ENCODE peak calls at places on chromosomes 6 and 20, in nine cellular contexts. One of them, this sample, is unnamed.
A peak's percentile ranks its signal among the peaks of the same experiment; 100 is the strongest.

GRCh38 chr20:10573273-10573950 is 100.4 kb downstream of the JAG1 start:
- DNase-seq in lower leg skin: no peak
- DNase-seq in uterus: no peak
- DNase-seq in epithelial cell of esophagus: peak; percentile 65
- DNase-seq in HFF-Myc: no peak
- DNase-seq in mucosa of descending colon: no peak
- DNase-seq in left lung: no peak
- DNase-seq in brain microvascular endothelial cell: no peak
- DNase-seq in Panc1: no peak
- DNase-seq in this sample: no peak

GRCh38 chr20:58692579-58693225 is at the start of gene NPEPL1:
- DNase-seq in lower leg skin: peak; percentile 87
- DNase-seq in uterus: peak; percentile 49
- DNase-seq in epithelial cell of esophagus: peak; percentile 69
- DNase-seq in HFF-Myc: no peak
- DNase-seq in mucosa of descending colon: peak; percentile 87
- DNase-seq in left lung: peak; percentile 68
- DNase-seq in brain microvascular endothelial cell: no peak
- DNase-seq in Panc1: no peak
- DNase-seq in this sample: peak; percentile 67

GRCh38 chr20:54179946-54180345 is 6.2 kb upstream of the CYP24A1 start:
- DNase-seq in lower leg skin: no peak
- DNase-seq in uterus: no peak
- DNase-seq in epithelial cell of esophagus: peak; percentile 93
- DNase-seq in HFF-Myc: no peak
- DNase-seq in mucosa of descending colon: no peak
- DNase-seq in left lung: no peak
- DNase-seq in brain microvascular endothelial cell: no peak
- DNase-seq in Panc1: no peak
- DNase-seq in this sample: no peak

GRCh38 chr6:131844243-131844841 is 36.5 kb downstream of the ENPP1 start:
- DNase-seq in lower leg skin: no peak
- DNase-seq in uterus: no peak
- DNase-seq in epithelial cell of esophagus: peak; percentile 63
- DNase-seq in HFF-Myc: no peak
- DNase-seq in mucosa of descending colon: no peak
- DNase-seq in left lung: no peak
- DNase-seq in brain microvascular endothelial cell: no peak
- DNase-seq in Panc1: peak; percentile 39
- DNase-seq in this sample: no peak

GRCh38 chr6:109894181-109894580 is 83.9 kb upstream of the GPR6 start:
- DNase-seq in lower leg skin: no peak
- DNase-seq in uterus: no peak
- DNase-seq in epithelial cell of esophagus: no peak
- DNase-seq in HFF-Myc: no peak
- DNase-seq in mucosa of descending colon: no peak
- DNase-seq in left lung: no peak
- DNase-seq in brain microvascular endothelial cell: no peak
- DNase-seq in Panc1: no peak
- DNase-seq in this sample: no peak

GRCh38 chr20:50415516-50416268 is 94.5 kb upstream of the PTPN1 start:
- DNase-seq in lower leg skin: peak; percentile 100
- DNase-seq in uterus: peak; percentile 99
- DNase-seq in epithelial cell of esophagus: peak; percentile 38
- DNase-seq in HFF-Myc: no peak
- DNase-seq in mucosa of descending colon: peak; percentile 98
- DNase-seq in left lung: peak; percentile 95
- DNase-seq in brain microvascular endothelial cell: peak; percentile 83
- DNase-seq in Panc1: no peak
- DNase-seq in this sample: peak; percentile 99

GRCh38 chr6:134657751-134658522 is 292.0 kb downstream of the ALDH8A1 start:
- DNase-seq in lower leg skin: no peak
- DNase-seq in uterus: no peak
- DNase-seq in epithelial cell of esophagus: peak; percentile 55
- DNase-seq in HFF-Myc: no peak
- DNase-seq in mucosa of descending colon: no peak
- DNase-seq in left lung: no peak
- DNase-seq in brain microvascular endothelial cell: no peak
- DNase-seq in Panc1: no peak
- DNase-seq in this sample: peak; percentile 27

GRCh38 chr6:91081452-91082067 is 494.7 kb upstream of the MAP3K7 start:
- DNase-seq in lower leg skin: no peak
- DNase-seq in uterus: no peak
- DNase-seq in epithelial cell of esophagus: peak; percentile 61
- DNase-seq in HFF-Myc: peak; percentile 16
- DNase-seq in mucosa of descending colon: no peak
- DNase-seq in left lung: no peak
- DNase-seq in brain microvascular endothelial cell: peak; percentile 53
- DNase-seq in Panc1: peak; percentile 22
- DNase-seq in this sample: peak; percentile 65

GRCh38 chr20:64095455-64095854 is 11.3 kb upstream of the LKAAEAR1 start:
- DNase-seq in lower leg skin: no peak
- DNase-seq in uterus: no peak
- DNase-seq in epithelial cell of esophagus: no peak
- DNase-seq in HFF-Myc: no peak
- DNase-seq in mucosa of descending colon: no peak
- DNase-seq in left lung: no peak
- DNase-seq in brain microvascular endothelial cell: no peak
- DNase-seq in Panc1: no peak
- DNase-seq in this sample: no peak

GRCh38 chr6:72522735-72523141 is 99.1 kb upstream of the KCNQ5 start:
- DNase-seq in lower leg skin: no peak
- DNase-seq in uterus: no peak
- DNase-seq in epithelial cell of esophagus: peak; percentile 11
- DNase-seq in HFF-Myc: peak; percentile 6
- DNase-seq in mucosa of descending colon: no peak
- DNase-seq in left lung: no peak
- DNase-seq in brain microvascular endothelial cell: no peak
- DNase-seq in Panc1: no peak
- DNase-seq in this sample: no peak

GRCh38 chr6:132893772-132894490 is 79.6 kb downstream of the RPS12 start:
- DNase-seq in lower leg skin: no peak
- DNase-seq in uterus: no peak
- DNase-seq in epithelial cell of esophagus: no peak
- DNase-seq in HFF-Myc: peak; percentile 2
- DNase-seq in mucosa of descending colon: no peak
- DNase-seq in left lung: no peak
- DNase-seq in brain microvascular endothelial cell: no peak
- DNase-seq in Panc1: no peak
- DNase-seq in this sample: no peak

GRCh38 chr6:166586424-166587156 is at the start of gene RAMACL:
- DNase-seq in lower leg skin: peak; percentile 49
- DNase-seq in uterus: no peak
- DNase-seq in epithelial cell of esophagus: peak; percentile 56
- DNase-seq in HFF-Myc: no peak
- DNase-seq in mucosa of descending colon: no peak
- DNase-seq in left lung: no peak
- DNase-seq in brain microvascular endothelial cell: no peak
- DNase-seq in Panc1: no peak
- DNase-seq in this sample: no peak

GRCh38 chr20:14919473-14920157 is 582.2 kb upstream of the FLRT3 start:
- DNase-seq in lower leg skin: no peak
- DNase-seq in uterus: no peak
- DNase-seq in epithelial cell of esophagus: peak; percentile 89
- DNase-seq in HFF-Myc: peak; percentile 51
- DNase-seq in mucosa of descending colon: peak; percentile 27
- DNase-seq in left lung: peak; percentile 48
- DNase-seq in brain microvascular endothelial cell: no peak
- DNase-seq in Panc1: no peak
- DNase-seq in this sample: no peak

GRCh38 chr6:1739680-1740079 is 130.0 kb downstream of the FOXC1 start:
- DNase-seq in lower leg skin: no peak
- DNase-seq in uterus: no peak
- DNase-seq in epithelial cell of esophagus: no peak
- DNase-seq in HFF-Myc: no peak
- DNase-seq in mucosa of descending colon: no peak
- DNase-seq in left lung: no peak
- DNase-seq in brain microvascular endothelial cell: no peak
- DNase-seq in Panc1: no peak
- DNase-seq in this sample: no peak

GRCh38 chr20:51204051-51204450 is 181.1 kb upstream of the KCNG1 start:
- DNase-seq in lower leg skin: no peak
- DNase-seq in uterus: no peak
- DNase-seq in epithelial cell of esophagus: no peak
- DNase-seq in HFF-Myc: no peak
- DNase-seq in mucosa of descending colon: no peak
- DNase-seq in left lung: no peak
- DNase-seq in brain microvascular endothelial cell: no peak
- DNase-seq in Panc1: no peak
- DNase-seq in this sample: no peak

GRCh38 chr6:101458341-101458740 is 64.8 kb downstream of the GRIK2 start:
- DNase-seq in lower leg skin: no peak
- DNase-seq in uterus: no peak
- DNase-seq in epithelial cell of esophagus: no peak
- DNase-seq in HFF-Myc: no peak
- DNase-seq in mucosa of descending colon: no peak
- DNase-seq in left lung: no peak
- DNase-seq in brain microvascular endothelial cell: peak; percentile 73
- DNase-seq in Panc1: no peak
- DNase-seq in this sample: peak; percentile 1

GRCh38 chr6:63856271-63856670 is 220.7 kb downstream of the PHF3 start:
- DNase-seq in lower leg skin: no peak
- DNase-seq in uterus: no peak
- DNase-seq in epithelial cell of esophagus: no peak
- DNase-seq in HFF-Myc: no peak
- DNase-seq in mucosa of descending colon: no peak
- DNase-seq in left lung: no peak
- DNase-seq in brain microvascular endothelial cell: no peak
- DNase-seq in Panc1: no peak
- DNase-seq in this sample: peak; percentile 6

GRCh38 chr20:17898548-17898994 is 70.0 kb downstream of the SNX5 start:
- DNase-seq in lower leg skin: peak; percentile 93
- DNase-seq in uterus: peak; percentile 80
- DNase-seq in epithelial cell of esophagus: peak; percentile 77
- DNase-seq in HFF-Myc: no peak
- DNase-seq in mucosa of descending colon: peak; percentile 68
- DNase-seq in left lung: peak; percentile 65
- DNase-seq in brain microvascular endothelial cell: peak; percentile 69
- DNase-seq in Panc1: peak; percentile 53
- DNase-seq in this sample: peak; percentile 85

GRCh38 chr6:90350689-90351554 is 54.3 kb upstream of the BACH2 start:
- DNase-seq in lower leg skin: no peak
- DNase-seq in uterus: no peak
- DNase-seq in epithelial cell of esophagus: no peak
- DNase-seq in HFF-Myc: no peak
- DNase-seq in mucosa of descending colon: no peak
- DNase-seq in left lung: peak; percentile 36
- DNase-seq in brain microvascular endothelial cell: no peak
- DNase-seq in Panc1: no peak
- DNase-seq in this sample: no peak

GRCh38 chr6:83615025-83615999 is 93.6 kb downstream of the SNAP91 start:
- DNase-seq in lower leg skin: no peak
- DNase-seq in uterus: no peak
- DNase-seq in epithelial cell of esophagus: peak; percentile 43
- DNase-seq in HFF-Myc: peak; percentile 1
- DNase-seq in mucosa of descending colon: no peak
- DNase-seq in left lung: no peak
- DNase-seq in brain microvascular endothelial cell: peak; percentile 9
- DNase-seq in Panc1: peak; percentile 12
- DNase-seq in this sample: peak; percentile 59

GRCh38 chr6:19997104-19997503 is 159.9 kb downstream of the ID4 start:
- DNase-seq in lower leg skin: no peak
- DNase-seq in uterus: no peak
- DNase-seq in epithelial cell of esophagus: no peak
- DNase-seq in HFF-Myc: no peak
- DNase-seq in mucosa of descending colon: no peak
- DNase-seq in left lung: no peak
- DNase-seq in brain microvascular endothelial cell: no peak
- DNase-seq in Panc1: no peak
- DNase-seq in this sample: no peak

GRCh38 chr6:42742116-42742894 is 3.6 kb downstream of the TBCC start:
- DNase-seq in lower leg skin: no peak
- DNase-seq in uterus: no peak
- DNase-seq in epithelial cell of esophagus: peak; percentile 80
- DNase-seq in HFF-Myc: no peak
- DNase-seq in mucosa of descending colon: no peak
- DNase-seq in left lung: no peak
- DNase-seq in brain microvascular endothelial cell: no peak
- DNase-seq in Panc1: no peak
- DNase-seq in this sample: peak; percentile 32

GRCh38 chr20:9514072-9514460 is 324 bp upstream of the LAMP5 start:
- DNase-seq in lower leg skin: no peak
- DNase-seq in uterus: no peak
- DNase-seq in epithelial cell of esophagus: no peak
- DNase-seq in HFF-Myc: no peak
- DNase-seq in mucosa of descending colon: no peak
- DNase-seq in left lung: no peak
- DNase-seq in brain microvascular endothelial cell: no peak
- DNase-seq in Panc1: no peak
- DNase-seq in this sample: no peak
- H3K4me3 ChIP-seq in lower leg skin: no peak overlapping the region
- H3K4me3 ChIP-seq in uterus: no peak overlapping the region
- H3K4me3 ChIP-seq in epithelial cell of esophagus: no peak overlapping the region
- H3K4me3 ChIP-seq in HFF-Myc: no peak overlapping the region
- H3K4me3 ChIP-seq in mucosa of descending colon: no peak overlapping the region
- H3K4me3 ChIP-seq in left lung: no peak overlapping the region
- H3K4me3 ChIP-seq in brain microvascular endothelial cell: no peak overlapping the region
- H3K4me3 ChIP-seq in Panc1: peak overlapping the region; percentile 29
- H3K4me3 ChIP-seq in this sample: no peak overlapping the region

GRCh38 chr6:17904491-17905120 is 82.8 kb downstream of the KIF13A start:
- DNase-seq in lower leg skin: no peak
- DNase-seq in uterus: no peak
- DNase-seq in epithelial cell of esophagus: no peak
- DNase-seq in HFF-Myc: no peak
- DNase-seq in mucosa of descending colon: no peak
- DNase-seq in left lung: no peak
- DNase-seq in brain microvascular endothelial cell: no peak
- DNase-seq in Panc1: no peak
- DNase-seq in this sample: no peak
- TF ChIP-seq CTCF in lower leg skin: no peak
- TF ChIP-seq CTCF in uterus: no peak
- TF ChIP-seq CTCF in epithelial cell of esophagus: no peak
- TF ChIP-seq CTCF in HFF-Myc: no peak
- TF ChIP-seq CTCF in mucosa of descending colon: no peak
- TF ChIP-seq CTCF in left lung: no peak
- TF ChIP-seq CTCF in brain microvascular endothelial cell: no peak
- TF ChIP-seq CTCF in Panc1: no peak
- TF ChIP-seq CTCF in this sample: no peak

DNA sequence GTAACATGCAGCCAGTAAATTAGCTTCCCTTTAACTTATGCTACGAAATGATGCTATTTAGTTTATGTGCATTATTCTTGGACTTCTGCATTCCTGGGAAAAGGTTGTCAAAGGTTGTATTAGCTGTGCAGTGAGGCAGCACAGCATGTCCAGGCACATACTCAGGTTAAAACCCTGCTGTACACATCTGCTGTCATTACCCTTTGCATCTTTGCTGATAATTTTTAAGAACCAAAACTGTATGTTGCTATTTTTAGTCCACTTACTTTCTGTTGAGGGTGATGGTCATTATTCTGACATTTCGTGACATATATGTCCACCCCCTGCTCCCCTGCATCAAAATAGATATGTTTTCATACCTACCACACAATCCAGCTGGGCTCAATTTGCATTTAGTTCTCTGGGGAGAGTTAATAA is 142.5 kb upstream of the SPACA1 start:
- DNase-seq in lower leg skin: no peak
- DNase-seq in uterus: no peak
- DNase-seq in epithelial cell of esophagus: peak; percentile 73
- DNase-seq in HFF-Myc: no peak
- DNase-seq in mucosa of descending colon: no peak
- DNase-seq in left lung: no peak
- DNase-seq in brain microvascular endothelial cell: no peak
- DNase-seq in Panc1: no peak
- DNase-seq in this sample: no peak
- H3K4me3 ChIP-seq in lower leg skin: no peak overlapping the region
- H3K4me3 ChIP-seq in uterus: no peak overlapping the region
- H3K4me3 ChIP-seq in epithelial cell of esophagus: no peak overlapping the region
- H3K4me3 ChIP-seq in HFF-Myc: no peak overlapping the region
- H3K4me3 ChIP-seq in mucosa of descending colon: no peak overlapping the region
- H3K4me3 ChIP-seq in left lung: no peak overlapping the region
- H3K4me3 ChIP-seq in brain microvascular endothelial cell: no peak overlapping the region
- H3K4me3 ChIP-seq in Panc1: no peak overlapping the region
- H3K4me3 ChIP-seq in this sample: no peak overlapping the region

GRCh38 chr6:21595265-21595950 is 1.9 kb downstream of the SOX4 start:
- DNase-seq in lower leg skin: peak; percentile 91
- DNase-seq in uterus: peak; percentile 56
- DNase-seq in epithelial cell of esophagus: peak; percentile 36
- DNase-seq in HFF-Myc: no peak
- DNase-seq in mucosa of descending colon: peak; percentile 67
- DNase-seq in left lung: peak; percentile 60
- DNase-seq in brain microvascular endothelial cell: no peak
- DNase-seq in Panc1: no peak
- DNase-seq in this sample: peak; percentile 23
- TF ChIP-seq CTCF in lower leg skin: no peak
- TF ChIP-seq CTCF in uterus: no peak
- TF ChIP-seq CTCF in epithelial cell of esophagus: peak; percentile 14
- TF ChIP-seq CTCF in HFF-Myc: no peak
- TF ChIP-seq CTCF in mucosa of descending colon: no peak
- TF ChIP-seq CTCF in left lung: no peak
- TF ChIP-seq CTCF in brain microvascular endothelial cell: no peak
- TF ChIP-seq CTCF in Panc1: no peak
- TF ChIP-seq CTCF in this sample: no peak

This sample was measured in cardiac fibroblast.